ENCODE peak calls at places on chromosomes 13 and 19, in seven cellular contexts. N is transverse colon; E is anterior cingulate cortex; M is iPS DF 6.9; O is activated CD8-positive, alpha-beta memory T cell treated with anti-CD3 and anti-CD28 coated beads for 1 hour; G is HCEC 1CT; L is smooth muscle cell of the brain vasculature. C is an unnamed sample.

GRCh38 chr19:17648786-17649185 is 39.4 kb downstream of the UNC13A start:
- DNase-seq in L (no peak), O (no peak), M (no peak), N (no peak), E (no peak), G (no peak), C (no peak)

GRCh38 chr19:33621811-33622504 is at the start of gene CHST8:
- DNase-seq in L (no peak), N (peak), E (peak), M (no peak), O (no peak), G (no peak), C (no peak)

GRCh38 chr13:37340911-37341670 is 235.6 kb upstream of the CSNK1A1L start:
- DNase-seq in M (no peak), L (no peak), N (no peak), O (no peak), E (no peak), G (no peak), C (no peak)

GRCh38 chr13:27118428-27119054 is 53.1 kb downstream of the USP12 start:
- DNase-seq in E (no peak), M (no peak), N (no peak), L (no peak), O (no peak), G (no peak), C (no peak)

GRCh38 chr13:59776924-59777690 is 386.6 kb downstream of the DIAPH3 start:
- DNase-seq in G (peak), E (no peak), L (peak), M (no peak), O (no peak), N (no peak), C (no peak)

GRCh38 chr19:12815088-12815487 is 8.7 kb downstream of the RNASEH2A start:
- DNase-seq in L (no peak), G (no peak), N (no peak), E (no peak), M (no peak), O (no peak), C (no peak)

GRCh38 chr13:66397133-66397532 is 833.0 kb downstream of the PCDH9 start:
- DNase-seq in L (no peak), O (no peak), G (no peak), M (no peak), N (no peak), E (no peak), C (no peak)

GRCh38 chr19:12723383-12723642 is 419 bp downstream of the TNPO2 start:
- DNase-seq in M (no peak), E (no peak), O (no peak), N (no peak), G (peak), L (no peak), C (no peak)

GRCh38 chr19:49718511-49718910 is 27.6 kb downstream of the CPT1C start:
- DNase-seq in N (no peak), L (peak), M (no peak), E (no peak), O (no peak), G (no peak), C (no peak)

GRCh38 chr19:33098023-33098652 is 17.2 kb downstream of the GPATCH1 start:
- DNase-seq in N (peak), G (no peak), O (no peak), E (no peak), M (no peak), L (no peak), C (no peak)

GRCh38 chr19:8446055-8446709 is 1.4 kb downstream of the HNRNPM start:
- DNase-seq in G (no peak), N (no peak), L (no peak), E (no peak), M (no peak), O (no peak), C (no peak)